ENCODE peak calls at places on chromosome 7, in four cellular contexts. R is GM12892, K is ovary, F is heart left ventricle. U is an unnamed sample.

GRCh38 chr7:46784746-46785145 is 797.2 kb downstream of the TNS3 start:
- DNase-seq in K (no peak), R (no peak), F (no peak), U (peak)

GRCh38 chr7:130490888-130491771 is 755 bp upstream of the MEST start:
- DNase-seq in F (peak), R (no peak), K (peak), U (peak)

GRCh38 chr7:135098391-135098790 is 49.5 kb upstream of the TMEM140 start:
- DNase-seq in K (no peak), F (no peak), R (no peak), U (no peak)

GRCh38 chr7:66399566-66399965 is 194.4 kb downstream of the TPST1 start:
- DNase-seq in F (no peak), K (no peak), R (no peak), U (no peak)

GRCh38 chr7:66189695-66190503 is 15.2 kb upstream of the TPST1 start:
- DNase-seq in F (no peak), K (no peak), R (no peak), U (no peak)

GRCh38 chr7:124652237-124652636 is 113.4 kb downstream of the GPR37 start:
- DNase-seq in R (no peak), F (no peak), K (no peak), U (peak)

GRCh38 chr7:130062246-130062645 is 8.1 kb upstream of the KLHDC10 start:
- DNase-seq in F (no peak), K (no peak), R (no peak), U (no peak)

GRCh38 chr7:143965280-143965679 is 10.6 kb downstream of the OR2F1 start:
- DNase-seq in F (no peak), R (no peak), K (no peak), U (no peak)

GRCh38 chr7:35253680-35254495 is at the start of gene TBX20:
- DNase-seq in K (no peak), F (peak), R (no peak), U (peak)

GRCh38 chr7:110119883-110120581 is 970.9 kb upstream of the LRRN3 start:
- DNase-seq in F (no peak), R (no peak), K (no peak), U (peak)

GRCh38 chr7:30796105-30796869 is 25.1 kb downstream of the MINDY4 start:
- DNase-seq in F (no peak), R (no peak), K (no peak), U (peak)

GRCh38 chr7:100804681-100805431 is 22.5 kb downstream of the EPHB4 start:
- DNase-seq in R (no peak), K (no peak), F (no peak), U (no peak)

GRCh38 chr7:29106128-29106988 is 40.0 kb downstream of the CPVL start:
- DNase-seq in F (no peak), K (peak), R (no peak), U (peak)

GRCh38 chr7:73707045-73707631 is 12.3 kb downstream of the STX1A start:
- DNase-seq in K (no peak), F (peak), R (no peak), U (no peak)

GRCh38 chr7:133303372-133303771 is 50.5 kb downstream of the EXOC4 start:
- DNase-seq in K (no peak), R (no peak), F (no peak), U (no peak)

GRCh38 chr7:131537581-131537980 is 18.8 kb downstream of the PODXL start:
- DNase-seq in K (no peak), R (no peak), F (no peak), U (no peak)

GRCh38 chr7:1810961-1811849 is 141.1 kb downstream of the ELFN1 start:
- DNase-seq in F (no peak), R (no peak), K (no peak), U (peak)

GRCh38 chr7:100063376-100063775 is 13.8 kb downstream of the ZSCAN21 start:
- DNase-seq in R (no peak), K (no peak), F (no peak), U (no peak)

GRCh38 chr7:45598697-45599520 is 24.7 kb downstream of the ADCY1 start:
- DNase-seq in F (no peak), R (no peak), K (no peak), U (no peak)

GRCh38 chr7:2477447-2478386 is 1.5 kb upstream of the GRIFIN start:
- DNase-seq in F (peak), K (no peak), R (peak), U (peak)

GRCh38 chr7:69431626-69432025 is 166.6 kb upstream of the AUTS2 start:
- DNase-seq in K (no peak), F (no peak), R (no peak), U (no peak)

GRCh38 chr7:158685727-158686126 is 18.9 kb downstream of the NCAPG2 start:
- DNase-seq in R (no peak), F (no peak), K (no peak), U (peak)

GRCh38 chr7:113013761-113014449 is 72.7 kb downstream of the GPR85 start:
- DNase-seq in R (no peak), F (peak), K (no peak), U (no peak)

GRCh38 chr7:131556055-131556911 is at the start of gene PODXL:
- DNase-seq in F (peak), K (peak), R (peak), U (peak)

GRCh38 chr7:134458806-134459698 is at the start of gene AKR1B1:
- DNase-seq in F (peak), K (peak), R (peak), U (peak)

GRCh38 chr7:15822123-15822495 is 135.6 kb upstream of the MEOX2 start:
- DNase-seq in K (no peak), R (no peak), F (no peak), U (no peak)

GRCh38 chr7:22827563-22827962 is 4.9 kb upstream of the TOMM7 start:
- DNase-seq in F (no peak), R (no peak), K (no peak), U (no peak)

GRCh38 chr7:137772748-137773147 is 74.0 kb downstream of the DGKI start:
- DNase-seq in F (no peak), R (no peak), K (no peak), U (peak)

GRCh38 chr7:28778781-28779180 is 179.3 kb downstream of the TRIL start:
- DNase-seq in K (no peak), F (no peak), R (no peak), U (peak)

GRCh38 chr7:5693529-5693928 is 87.9 kb downstream of the RNF216 start:
- DNase-seq in F (peak), K (no peak), R (no peak), U (peak)

GRCh38 chr7:5695709-5696345 is 85.6 kb downstream of the RNF216 start:
- DNase-seq in K (peak), F (peak), R (no peak), U (peak)

GRCh38 chr7:5696346-5697100 is 84.9 kb downstream of the RNF216 start:
- DNase-seq in R (no peak), K (no peak), F (peak), U (no peak)

GRCh38 chr7:5694221-5694754 is 87.2 kb downstream of the RNF216 start:
- DNase-seq in F (peak), K (no peak), R (no peak), U (peak)

DNA sequence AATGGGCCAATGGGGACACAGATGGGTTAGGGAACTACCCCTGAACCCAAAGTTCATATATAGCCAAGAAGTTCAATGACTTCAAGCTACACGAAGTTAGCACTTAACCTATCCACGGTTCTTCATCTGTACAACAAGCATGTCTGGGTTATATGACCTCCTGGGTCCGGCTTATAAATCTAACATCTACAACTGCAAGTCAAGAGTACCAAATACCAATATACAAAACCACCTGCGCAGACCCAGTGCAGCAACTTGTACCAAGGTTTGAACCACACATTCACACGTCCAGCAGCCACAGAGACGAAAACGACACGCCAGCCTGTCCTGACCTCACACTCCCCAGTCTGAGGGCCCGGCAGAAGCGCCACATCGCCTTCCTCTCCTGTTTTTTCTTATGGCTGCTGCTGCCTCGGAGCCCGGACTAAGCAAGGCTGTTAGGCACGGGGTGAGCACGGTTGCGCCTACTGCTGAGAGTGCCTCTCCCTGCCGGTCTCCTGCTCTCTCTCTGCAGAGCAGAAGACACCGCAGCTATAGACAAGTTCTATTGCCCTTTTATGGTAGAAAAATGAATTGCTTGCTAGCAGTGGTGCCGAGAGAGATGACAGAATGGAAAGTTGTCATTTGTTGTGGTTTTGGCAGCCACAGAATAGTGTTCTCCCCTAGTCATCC is 86.3 kb downstream of the RNF216 start:
- DNase-seq in F (peak), K (peak), R (no peak), U (peak)
- TF ChIP-seq POLR2A in F (no peak), K (no peak), R (peak), U (peak)

DNA sequence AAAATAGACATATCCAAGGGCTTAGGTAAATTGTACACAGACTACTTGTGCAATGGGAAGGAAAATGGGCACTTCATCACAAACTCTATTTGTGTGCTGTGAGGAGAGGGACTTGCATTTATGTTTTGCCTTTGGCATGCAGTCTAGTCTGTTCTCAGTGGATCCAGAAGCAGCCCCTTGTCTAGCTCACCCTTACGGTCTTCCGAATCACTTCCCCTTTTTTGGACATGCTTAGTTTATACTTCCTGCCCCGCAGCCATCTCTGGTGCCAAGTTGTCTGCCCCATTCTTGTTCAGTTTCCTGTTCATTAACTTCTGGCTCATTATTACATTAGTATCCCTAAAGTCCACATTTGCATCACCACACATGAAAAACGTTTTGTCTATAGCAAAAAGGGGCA is 161.6 kb downstream of the NRCAM start:
- DNase-seq in K (no peak), F (no peak), R (no peak), U (no peak)
- TF ChIP-seq POLR2A in K (no peak), F (no peak), R (no peak), U (no peak)

GRCh38 chr7:5596896-5597246 is 173.2 kb upstream of the TNRC18 start:
- DNase-seq in R (no peak), F (no peak), K (no peak), U (no peak)

GRCh38 chr7:5598261-5598761 is 174.7 kb upstream of the TNRC18 start:
- DNase-seq in F (no peak), K (peak), R (no peak), U (no peak)

GRCh38 chr7:5597772-5598171 is 174.1 kb upstream of the TNRC18 start:
- DNase-seq in K (peak), F (no peak), R (no peak), U (no peak)

GRCh38 chr7:5599543-5600200 is 176.0 kb upstream of the TNRC18 start:
- DNase-seq in R (no peak), F (no peak), K (no peak), U (no peak)

DNA sequence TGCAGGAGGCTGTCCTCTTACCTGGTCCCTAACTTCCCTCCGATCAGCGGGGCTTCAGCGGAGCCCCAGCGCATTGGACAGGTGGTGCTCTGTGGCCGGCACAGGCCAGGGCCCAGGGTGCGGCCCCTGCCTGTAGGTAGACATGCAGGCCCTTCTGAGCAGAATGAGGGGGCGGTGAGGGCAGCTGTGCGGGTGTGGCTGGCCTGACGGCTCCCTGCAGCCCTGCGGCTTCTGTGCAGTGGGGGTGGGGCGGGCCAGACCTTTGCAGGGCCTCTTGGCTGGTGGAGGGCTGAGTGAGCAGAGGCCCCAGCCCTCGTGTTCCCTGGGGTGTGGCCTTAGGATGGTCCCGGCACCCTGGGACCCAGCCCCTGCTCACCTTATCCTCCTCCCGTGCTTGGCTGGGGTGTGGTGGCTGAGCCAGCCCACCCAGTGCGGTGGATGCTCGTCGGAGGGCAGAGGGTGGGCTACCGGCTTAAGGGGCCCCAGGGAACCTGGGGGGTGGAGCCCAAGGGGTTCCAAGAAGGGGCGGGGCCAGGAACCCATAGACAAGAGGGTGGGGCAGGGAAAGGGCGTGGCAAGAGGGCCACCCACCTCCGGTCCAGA is 175.2 kb upstream of the TNRC18 start:
- DNase-seq in K (peak), F (no peak), R (no peak), U (no peak)
- TF ChIP-seq POLR2A in K (no peak), F (no peak), R (peak), U (no peak)

DNA sequence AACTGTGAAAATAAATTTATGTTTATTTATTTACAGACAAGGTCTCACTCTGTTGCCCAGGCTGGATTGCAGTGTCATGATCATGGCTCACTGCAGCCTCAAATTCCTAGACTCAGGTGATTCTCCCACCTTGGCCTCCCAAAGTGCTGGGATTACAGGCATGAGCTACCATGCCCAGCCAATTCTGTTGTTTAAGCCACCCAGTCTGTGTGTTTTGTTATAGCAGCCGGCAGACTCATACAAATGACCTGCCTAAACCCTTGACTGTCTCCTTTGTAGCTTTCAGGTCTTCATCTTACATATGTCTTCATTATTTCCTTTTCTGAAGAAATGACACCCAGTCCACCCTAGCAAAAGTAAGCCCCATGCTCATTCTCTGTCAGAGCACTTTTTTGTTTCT is 43.8 kb upstream of the KMT2C start:
- DNase-seq in R (no peak), K (no peak), F (no peak), U (no peak)
- TF ChIP-seq POLR2A in R (no peak), K (no peak), F (no peak), U (no peak)